ENCODE peak calls at places on chromosomes 13 and 19, in eight cellular contexts. U is Peyer's patch, F is ascending aorta, X is A549, S is fibroblast of pulmonary artery, V is HFF-Myc, L is IMR-90, N is uterus. M is an unnamed sample.

GRCh38 chr19:49553451-49554271 is 25.9 kb downstream of the RCN3 start:
- DNase-seq in U (no peak), F (no peak), X (no peak), S (peak), V (no peak), L (peak), N (no peak), M (peak)

GRCh38 chr19:6087074-6087506 is 23.2 kb downstream of the RFX2 start:
- DNase-seq in U (peak), F (no peak), X (no peak), S (no peak), V (no peak), L (no peak), N (no peak), M (no peak)

GRCh38 chr13:39461685-39462266 is 141.2 kb downstream of the LHFPL6 start:
- DNase-seq in U (no peak), F (no peak), X (no peak), S (no peak), V (no peak), L (peak), N (no peak), M (no peak)

GRCh38 chr13:35448465-35448864 is 28.0 kb downstream of the MAB21L1 start:
- DNase-seq in U (no peak), F (no peak), X (no peak), S (no peak), V (no peak), L (no peak), N (no peak), M (no peak)

GRCh38 chr13:74443623-74444022 is 309.4 kb upstream of the KLF12 start:
- DNase-seq in U (no peak), F (no peak), X (peak), S (peak), V (peak), L (peak), N (no peak), M (peak)

GRCh38 chr13:51623473-51623872 is 39.2 kb downstream of the WDFY2 start:
- DNase-seq in U (no peak), F (no peak), X (no peak), S (no peak), V (peak), L (no peak), N (no peak), M (no peak)

GRCh38 chr19:49157445-49158224 is at the start of gene TRPM4:
- DNase-seq in U (peak), F (peak), X (peak), S (peak), V (no peak), L (peak), N (peak), M (peak)

GRCh38 chr13:48146636-48147035 is 51.7 kb upstream of the MED4 start:
- DNase-seq in U (no peak), F (no peak), X (no peak), S (no peak), V (no peak), L (no peak), N (no peak), M (no peak)

GRCh38 chr19:15885167-15885566 is 12.7 kb downstream of the CYP4F2 start:
- DNase-seq in U (no peak), F (no peak), X (no peak), S (no peak), V (no peak), L (no peak), N (no peak), M (no peak)

GRCh38 chr13:98581971-98582702 is 5.2 kb upstream of the STK24 start:
- DNase-seq in U (no peak), F (no peak), X (no peak), S (peak), V (no peak), L (peak), N (no peak), M (no peak)

GRCh38 chr13:95660981-95661581 is 15.9 kb upstream of the DNAJC3 start:
- DNase-seq in U (no peak), F (no peak), X (peak), S (peak), V (no peak), L (peak), N (no peak), M (peak)

GRCh38 chr13:77143325-77143907 is 116.5 kb upstream of the FBXL3 start:
- DNase-seq in U (no peak), F (no peak), X (peak), S (peak), V (no peak), L (peak), N (no peak), M (peak)

GRCh38 chr13:48723168-48723567 is 69.4 kb downstream of the CYSLTR2 start:
- DNase-seq in U (no peak), F (no peak), X (no peak), S (no peak), V (no peak), L (no peak), N (no peak), M (no peak)

GRCh38 chr13:46006688-46007452 is 45.7 kb downstream of the ZC3H13 start:
- DNase-seq in U (no peak), F (no peak), X (no peak), S (no peak), V (no peak), L (peak), N (no peak), M (no peak)

GRCh38 chr19:46456930-46457329 is 14.4 kb downstream of the PNMA8A start:
- DNase-seq in U (no peak), F (no peak), X (no peak), S (no peak), V (no peak), L (no peak), N (no peak), M (no peak)

GRCh38 chr13:111025310-111025709 is 89.8 kb upstream of the ARHGEF7 start:
- DNase-seq in U (no peak), F (no peak), X (no peak), S (no peak), V (no peak), L (no peak), N (no peak), M (no peak)

GRCh38 chr13:112616586-112617381 is 28.8 kb upstream of the TUBGCP3 start:
- DNase-seq in U (no peak), F (no peak), X (peak), S (peak), V (no peak), L (peak), N (no peak), M (no peak)

GRCh38 chr19:11848594-11849263 is at the start of gene ZNF439:
- DNase-seq in U (peak), F (peak), X (no peak), S (peak), V (no peak), L (peak), N (peak), M (peak)

GRCh38 chr13:112725346-112726017 is 35.6 kb downstream of the ATP11A start:
- DNase-seq in U (no peak), F (no peak), X (peak), S (no peak), V (no peak), L (peak), N (no peak), M (no peak)

GRCh38 chr13:24071423-24072075 is 89.0 kb upstream of the SPATA13 start:
- DNase-seq in U (no peak), F (no peak), X (no peak), S (peak), V (peak), L (peak), N (peak), M (no peak)

GRCh38 chr19:41016488-41017071 is 25.5 kb downstream of the CYP2B6 start:
- DNase-seq in U (no peak), F (no peak), X (no peak), S (no peak), V (no peak), L (no peak), N (no peak), M (no peak)

GRCh38 chr19:19105365-19106060 is 32.8 kb downstream of the TMEM161A start:
- DNase-seq in U (peak), F (no peak), X (peak), S (peak), V (peak), L (no peak), N (peak), M (peak)

GRCh38 chr13:98246538-98247172 is 69.6 kb upstream of the RNF113B start:
- DNase-seq in U (no peak), F (no peak), X (no peak), S (no peak), V (no peak), L (peak), N (no peak), M (no peak)

GRCh38 chr13:41613471-41613870 is 156.1 kb downstream of the RGCC start:
- DNase-seq in U (no peak), F (no peak), X (no peak), S (no peak), V (no peak), L (no peak), N (no peak), M (no peak)

GRCh38 chr19:37304190-37304883 is 66.6 kb upstream of the ZNF527 start:
- DNase-seq in U (no peak), F (no peak), X (no peak), S (no peak), V (no peak), L (no peak), N (peak), M (no peak)

GRCh38 chr13:57716295-57716694 is 84.8 kb downstream of the PCDH17 start:
- DNase-seq in U (no peak), F (no peak), X (no peak), S (no peak), V (no peak), L (no peak), N (no peak), M (no peak)
- TF ChIP-seq CTCF in U (no peak), F (no peak), X (no peak), S (no peak), V (no peak), L (no peak), N (no peak), M (no peak)

GRCh38 chr13:108227651-108228272 is 9.6 kb downstream of the ABHD13 start:
- DNase-seq in U (no peak), F (no peak), X (peak), S (peak), V (peak), L (peak), N (no peak), M (peak)
- TF ChIP-seq CTCF in U (peak), F (peak), X (peak), S (peak), V (peak), L (peak), N (peak), M (peak)

DNA sequence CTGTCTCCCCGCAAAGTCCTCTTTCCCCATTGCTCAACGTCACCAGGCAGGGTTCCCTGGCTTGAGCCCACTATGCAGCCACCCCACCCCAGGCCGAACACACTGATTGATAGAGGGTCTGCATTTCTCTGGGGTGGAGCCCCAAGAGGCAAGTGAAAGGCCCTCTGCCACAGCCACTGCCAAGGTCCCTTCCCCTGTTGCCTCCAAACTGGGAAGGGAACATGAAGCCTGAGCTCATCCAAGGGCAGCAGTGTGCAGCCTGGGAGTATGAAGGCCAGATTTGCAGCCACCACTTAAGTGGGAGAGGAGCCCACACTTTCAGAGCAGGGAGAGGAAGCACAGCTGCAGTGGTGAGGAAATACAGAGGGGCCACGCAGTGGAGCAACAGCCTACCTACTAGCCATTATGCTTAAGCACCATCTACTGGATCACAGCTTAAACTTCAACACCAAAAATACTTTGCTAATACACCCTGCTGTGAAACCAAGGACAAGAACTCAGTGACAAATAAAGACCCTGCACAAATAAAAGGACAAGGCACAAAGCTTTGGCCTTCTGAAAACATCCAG is 48.6 kb downstream of the UBL3 start:
- DNase-seq in U (no peak), F (no peak), X (no peak), S (peak), V (no peak), L (peak), N (no peak), M (no peak)
- TF ChIP-seq CTCF in U (no peak), F (no peak), X (no peak), S (no peak), V (no peak), L (no peak), N (no peak), M (no peak)

GRCh38 chr19:13824703-13825102 is 29.5 kb downstream of the ZSWIM4 start:
- DNase-seq in U (no peak), F (no peak), X (no peak), S (no peak), V (no peak), L (no peak), N (no peak), M (no peak)

GRCh38 chr19:13821292-13821691 is 26.0 kb downstream of the ZSWIM4 start:
- DNase-seq in U (no peak), F (no peak), X (no peak), S (no peak), V (no peak), L (no peak), N (no peak), M (no peak)

GRCh38 chr19:13823901-13824300 is 28.7 kb downstream of the ZSWIM4 start:
- DNase-seq in U (no peak), F (no peak), X (no peak), S (no peak), V (no peak), L (no peak), N (no peak), M (no peak)

GRCh38 chr19:13825489-13826475 is 30.5 kb downstream of the ZSWIM4 start:
- DNase-seq in U (no peak), F (no peak), X (peak), S (no peak), V (no peak), L (no peak), N (no peak), M (no peak)

GRCh38 chr19:13823256-13823655 is 28.0 kb downstream of the ZSWIM4 start:
- DNase-seq in U (no peak), F (no peak), X (no peak), S (no peak), V (no peak), L (no peak), N (no peak), M (no peak)
- TF ChIP-seq CTCF in U (no peak), F (no peak), X (no peak), S (no peak), V (no peak), L (no peak), N (no peak), M (no peak)

GRCh38 chr19:1268392-1269064 is 604 bp upstream of the CIRBP start:
- DNase-seq in U (no peak), F (no peak), X (no peak), S (no peak), V (no peak), L (no peak), N (peak), M (no peak)
- TF ChIP-seq CTCF in U (no peak), F (no peak), X (no peak), S (no peak), V (no peak), L (no peak), N (no peak), M (no peak)

GRCh38 chr19:1221141-1221903 is 15.7 kb downstream of the STK11 start:
- DNase-seq in U (no peak), F (no peak), X (peak), S (peak), V (no peak), L (peak), N (peak), M (no peak)
- TF ChIP-seq CTCF in U (peak), F (peak), X (peak), S (peak), V (peak), L (peak), N (peak), M (peak)

M was measured in RWPE1.